ENCODE peak calls at places on chromosomes 1 and 21, in five cellular contexts. X is sigmoid colon, G is A549, Y is suprapubic skin, J is upper lobe of left lung. I is an unnamed sample.

GRCh38 chr1:25095635-25096200 is 136.6 kb downstream of the SYF2 start:
- DNase-seq in X (no peak), Y (no peak), J (no peak), G (no peak), I (no peak)

GRCh38 chr1:226551299-226551698 is 2.7 kb downstream of the STUM start:
- DNase-seq in G (no peak), J (no peak), Y (no peak), X (no peak), I (no peak)

GRCh38 chr1:110434946-110435345 is 16.0 kb upstream of the PROK1 start:
- DNase-seq in Y (no peak), X (no peak), J (no peak), G (no peak), I (no peak)

GRCh38 chr1:179166663-179167417 is 62.6 kb downstream of the ABL2 start:
- DNase-seq in G (no peak), J (no peak), Y (no peak), X (no peak), I (no peak)

GRCh38 chr1:24514946-24515345 is 12.3 kb downstream of the RCAN3 start:
- DNase-seq in J (no peak), Y (no peak), X (no peak), G (no peak), I (no peak)

GRCh38 chr1:87045757-87046422 is 131.5 kb downstream of the HS2ST1 start:
- DNase-seq in Y (no peak), G (no peak), X (no peak), J (no peak), I (no peak)

GRCh38 chr1:171645553-171646336 is 6.7 kb downstream of the MYOC start:
- DNase-seq in X (peak), G (no peak), J (no peak), Y (no peak), I (peak)

GRCh38 chr1:19336543-19336942 is 24.4 kb downstream of the SLC66A1 start:
- DNase-seq in G (no peak), X (no peak), J (no peak), Y (no peak), I (no peak)

GRCh38 chr1:48102766-48103165 is 105.6 kb upstream of the TRABD2B start:
- DNase-seq in Y (no peak), G (no peak), J (no peak), X (no peak), I (no peak)

GRCh38 chr1:154190550-154190949 is 1.4 kb downstream of the TPM3 start:
- DNase-seq in J (no peak), G (no peak), Y (no peak), X (no peak), I (no peak)

GRCh38 chr1:219544163-219544846 is 68.6 kb downstream of the ZC3H11B start:
- DNase-seq in Y (no peak), X (no peak), G (no peak), J (no peak), I (no peak)

GRCh38 chr21:34730194-34730593 is 61.4 kb downstream of the CLIC6 start:
- DNase-seq in X (no peak), Y (no peak), J (no peak), G (no peak), I (no peak)

GRCh38 chr1:246592695-246593094 is 26.4 kb downstream of the CNST start:
- DNase-seq in J (no peak), X (no peak), G (no peak), Y (no peak), I (no peak)

DNA sequence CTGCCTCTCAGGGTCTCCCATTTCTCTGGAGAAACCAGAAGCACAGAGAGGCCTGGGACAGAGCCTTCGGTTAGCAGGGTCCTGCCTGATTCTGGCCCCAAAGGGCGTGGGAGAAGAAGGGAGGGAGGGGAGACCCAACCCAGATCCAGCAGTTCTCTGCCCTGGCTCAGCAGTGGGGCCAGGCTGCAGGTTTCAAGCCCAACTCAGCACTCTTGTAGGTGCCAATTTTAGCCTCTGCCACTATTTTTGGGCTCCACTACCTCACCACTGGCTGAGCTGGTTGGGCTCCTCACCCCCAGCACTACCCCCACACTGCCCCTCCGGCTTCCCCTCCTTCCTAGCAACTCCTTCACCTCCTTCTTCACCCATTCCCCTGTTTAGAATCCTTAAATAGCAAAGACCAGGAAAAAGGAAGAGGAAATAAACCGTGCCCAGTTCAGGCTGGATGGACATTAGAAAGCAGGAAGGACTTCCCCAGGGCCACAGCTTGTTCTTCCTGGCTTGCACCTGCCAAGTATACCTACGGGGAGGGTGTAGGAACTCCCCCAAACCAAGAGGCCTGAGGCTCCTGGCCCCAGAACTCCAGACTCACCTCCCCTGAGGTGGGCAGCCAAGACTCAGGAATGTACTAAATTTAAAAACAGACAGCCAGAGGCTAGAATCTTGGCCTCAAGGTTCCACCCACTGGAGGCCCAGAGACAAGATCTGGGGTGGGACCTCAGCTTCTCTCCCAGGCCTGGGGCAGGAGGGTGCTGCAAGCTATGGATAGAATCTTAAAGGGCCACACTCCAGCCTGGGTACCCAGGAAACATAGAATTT is 1.4 kb upstream of the ARHGEF2 start:
- DNase-seq in Y (no peak), X (no peak), G (no peak), J (no peak), I (no peak)
- TF ChIP-seq EP300 in Y (no peak), X (no peak), G (no peak), J (no peak), I (no peak)

GRCh38 chr1:26853156-26853555 is 9.8 kb upstream of the SFN start:
- DNase-seq in X (peak), Y (peak), J (no peak), G (peak), I (peak)

GRCh38 chr1:26852701-26853100 is 10.2 kb upstream of the SFN start:
- DNase-seq in X (peak), G (no peak), Y (no peak), J (no peak), I (no peak)

GRCh38 chr1:26851106-26851684 is 11.8 kb upstream of the SFN start:
- DNase-seq in J (no peak), G (no peak), X (no peak), Y (no peak), I (no peak)

GRCh38 chr1:26848499-26848898 is 14.4 kb upstream of the SFN start:
- DNase-seq in X (peak), G (no peak), Y (no peak), J (no peak), I (no peak)

DNA sequence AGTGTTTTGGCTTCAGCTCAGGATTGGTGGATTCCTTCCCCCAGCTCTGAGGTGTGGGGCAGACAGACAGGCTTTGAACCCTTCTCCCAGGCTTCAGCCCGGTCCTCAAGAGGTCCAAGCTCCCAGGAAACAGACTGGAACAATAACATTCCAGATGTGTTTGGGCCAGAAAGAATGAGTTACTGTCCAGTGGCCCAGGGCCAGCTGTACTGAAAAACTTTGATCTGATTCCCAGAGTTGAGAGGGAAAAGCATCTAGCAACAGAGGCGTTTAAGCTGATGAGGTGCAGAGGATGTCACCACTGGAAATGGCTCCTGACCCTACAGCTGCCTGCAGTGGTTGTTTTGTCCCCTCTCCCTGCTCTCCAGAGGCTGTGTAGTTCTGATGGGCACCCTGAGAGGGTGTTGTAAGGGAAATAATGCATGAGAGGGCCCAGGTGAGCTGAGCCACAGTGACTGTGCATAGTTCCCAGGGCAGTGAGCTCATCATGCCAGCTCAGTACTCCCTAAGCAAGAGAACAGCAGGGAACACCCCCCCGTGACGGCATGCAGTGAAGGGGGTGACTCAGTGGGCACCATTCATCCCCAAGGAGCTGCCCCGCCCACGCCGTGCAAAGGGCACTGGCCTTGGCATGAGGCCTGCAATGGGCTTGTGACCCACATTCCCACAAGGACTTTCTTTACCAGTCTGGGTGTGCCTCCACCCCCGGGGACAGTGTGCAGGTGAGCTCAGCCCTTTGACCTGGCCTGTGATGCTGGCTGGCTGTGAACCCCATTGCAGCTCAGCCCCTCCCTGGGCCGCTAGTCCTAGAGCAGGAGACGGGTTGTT is 13.8 kb upstream of the SFN start:
- DNase-seq in J (peak), G (peak), X (no peak), Y (no peak), I (peak)
- TF ChIP-seq CTCF in J (no peak), G (no peak), X (no peak), Y (no peak), I (no peak)

GRCh38 chr1:22376546-22376945 is 75.1 kb upstream of the ZBTB40 start:
- DNase-seq in G (no peak), Y (no peak), X (no peak), J (no peak), I (no peak)
- TF ChIP-seq EP300 in G (no peak), Y (no peak), X (no peak), J (no peak), I (no peak)

DNA sequence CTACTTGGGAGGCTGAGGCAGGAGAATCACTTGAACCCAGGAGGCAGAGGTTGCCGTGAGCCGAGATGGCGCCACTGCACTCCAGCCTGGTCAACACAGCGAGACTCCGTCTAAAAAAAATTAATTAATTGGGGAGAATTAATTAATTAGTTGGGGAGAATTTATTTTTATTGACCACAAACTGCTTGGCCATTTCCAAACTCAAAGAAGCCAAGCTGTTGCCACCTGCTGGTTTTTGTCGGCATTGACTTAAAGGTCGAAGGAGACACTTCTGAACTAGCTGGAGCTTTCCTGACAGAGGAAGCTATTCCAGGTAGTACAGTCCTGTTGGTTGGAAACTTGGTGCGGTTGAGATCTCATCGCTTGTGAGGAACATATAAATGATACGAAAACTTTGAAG is 13.1 kb downstream of the MAP1LC3C start:
- DNase-seq in G (peak), X (no peak), J (no peak), Y (no peak), I (peak)
- TF ChIP-seq CTCF in G (peak), X (no peak), J (no peak), Y (no peak), I (no peak)

GRCh38 chr1:173867753-173868265 is at the start of gene GAS5:
- DNase-seq in J (peak), Y (peak), X (peak), G (peak), I (peak)
- TF ChIP-seq EP300 in J (no peak), Y (no peak), X (no peak), G (no peak), I (peak)

DNA sequence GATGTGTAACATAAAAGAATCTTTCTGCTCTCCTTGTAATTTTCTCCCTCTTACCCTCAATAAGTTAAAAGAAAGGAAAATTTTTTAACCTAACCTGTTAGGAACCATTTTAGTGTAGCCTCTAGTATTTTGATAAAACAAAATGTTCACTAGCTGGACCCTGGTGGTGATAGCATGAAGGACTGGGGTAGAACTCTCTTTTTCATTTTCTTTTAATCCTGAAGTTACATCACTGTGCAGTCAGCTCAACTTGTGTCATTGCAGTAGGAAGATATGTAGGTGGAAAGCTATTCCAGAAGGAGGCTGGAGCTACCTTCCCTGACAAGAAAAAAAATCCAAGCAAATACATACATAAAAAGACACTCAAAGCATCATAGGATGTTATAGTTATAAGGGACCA is 39.3 kb downstream of the NFIA start:
- DNase-seq in Y (no peak), J (no peak), X (no peak), G (no peak), I (no peak)
- TF ChIP-seq CTCF in Y (no peak), J (no peak), X (no peak), G (no peak), I (peak)

I was measured in tibial nerve.